ENCODE peak calls at places on chromosomes 16 and 17, in seven cellular contexts. S is gastrocnemius medialis; G is HCT116; B is pancreas; Q is GM12865; A is neural progenitor cell; K is CD8-positive, alpha-beta T cell. E is an unnamed sample.

GRCh38 chr16:11446566-11447119 is 101.4 kb downstream of the RMI2 start:
- DNase-seq in S (no peak), G (no peak), B (no peak), Q (no peak), A (no peak), K (no peak), E (no peak)

GRCh38 chr17:29732613-29733012 is 109.9 kb upstream of the CORO6 start:
- DNase-seq in S (no peak), G (peak), B (no peak), Q (no peak), A (no peak), K (no peak), E (no peak)

GRCh38 chr17:15261063-15261817 is 3.9 kb downstream of the PMP22 start:
- DNase-seq in S (peak), G (no peak), B (no peak), Q (no peak), A (peak), K (no peak), E (no peak)

GRCh38 chr17:21287703-21288449 is 3.4 kb downstream of the MAP2K3 start:
- DNase-seq in S (peak), G (peak), B (peak), Q (peak), A (no peak), K (peak), E (peak)

GRCh38 chr17:38746004-38746892 is 1.9 kb downstream of the PCGF2 start:
- DNase-seq in S (no peak), G (no peak), B (no peak), Q (no peak), A (no peak), K (no peak), E (no peak)

GRCh38 chr17:49180998-49181635 is 29.3 kb downstream of the GNGT2 start:
- DNase-seq in S (no peak), G (no peak), B (no peak), Q (peak), A (no peak), K (no peak), E (no peak)

GRCh38 chr17:14337596-14338079 is 36.8 kb downstream of the HS3ST3B1 start:
- DNase-seq in S (no peak), G (no peak), B (no peak), Q (peak), A (no peak), K (no peak), E (no peak)

GRCh38 chr17:39461911-39462641 is 790 bp downstream of the CDK12 start:
- DNase-seq in S (no peak), G (no peak), B (peak), Q (no peak), A (no peak), K (no peak), E (peak)

GRCh38 chr17:38465420-38466345 is 37.4 kb downstream of the ARHGAP23 start:
- DNase-seq in S (peak), G (no peak), B (no peak), Q (no peak), A (no peak), K (no peak), E (no peak)

GRCh38 chr16:84732674-84733352 is 33.0 kb downstream of the USP10 start:
- DNase-seq in S (no peak), G (no peak), B (no peak), Q (peak), A (no peak), K (no peak), E (no peak)

GRCh38 chr16:30023586-30023985 is 588 bp downstream of the C16orf92 start:
- DNase-seq in S (no peak), G (no peak), B (no peak), Q (no peak), A (no peak), K (no peak), E (no peak)

GRCh38 chr17:79306688-79307323 is 232.2 kb downstream of the ENGASE start:
- DNase-seq in S (peak), G (no peak), B (peak), Q (no peak), A (no peak), K (no peak), E (no peak)

GRCh38 chr16:26220894-26221293 is 529.1 kb downstream of the HS3ST4 start:
- DNase-seq in S (no peak), G (no peak), B (no peak), Q (no peak), A (no peak), K (no peak), E (no peak)

GRCh38 chr17:70127221-70127873 is 42.0 kb upstream of the KCNJ2 start:
- DNase-seq in S (no peak), G (no peak), B (no peak), Q (no peak), A (no peak), K (no peak), E (no peak)

GRCh38 chr16:14462811-14463210 is 167.2 kb downstream of the PARN start:
- DNase-seq in S (no peak), G (no peak), B (no peak), Q (no peak), A (no peak), K (no peak), E (no peak)

GRCh38 chr17:80845863-80846671 is 145.6 kb upstream of the CHMP6 start:
- DNase-seq in S (peak), G (no peak), B (peak), Q (peak), A (no peak), K (no peak), E (peak)

GRCh38 chr17:31571124-31571892 is 179.8 kb downstream of the RAB11FIP4 start:
- DNase-seq in S (peak), G (no peak), B (peak), Q (no peak), A (no peak), K (no peak), E (no peak)

GRCh38 chr17:75722076-75722475 is 817 bp downstream of the ITGB4 start:
- DNase-seq in S (no peak), G (no peak), B (no peak), Q (no peak), A (no peak), K (no peak), E (no peak)

GRCh38 chr17:75720656-75721462 is at the start of gene ITGB4:
- DNase-seq in S (no peak), G (peak), B (peak), Q (peak), A (peak), K (peak), E (peak)

GRCh38 chr17:75719732-75720131 is 1.5 kb upstream of the ITGB4 start:
- DNase-seq in S (no peak), G (no peak), B (no peak), Q (no peak), A (no peak), K (no peak), E (no peak)

GRCh38 chr17:75722542-75723095 is 1.4 kb downstream of the ITGB4 start:
- DNase-seq in S (no peak), G (no peak), B (no peak), Q (no peak), A (no peak), K (no peak), E (no peak)

DNA sequence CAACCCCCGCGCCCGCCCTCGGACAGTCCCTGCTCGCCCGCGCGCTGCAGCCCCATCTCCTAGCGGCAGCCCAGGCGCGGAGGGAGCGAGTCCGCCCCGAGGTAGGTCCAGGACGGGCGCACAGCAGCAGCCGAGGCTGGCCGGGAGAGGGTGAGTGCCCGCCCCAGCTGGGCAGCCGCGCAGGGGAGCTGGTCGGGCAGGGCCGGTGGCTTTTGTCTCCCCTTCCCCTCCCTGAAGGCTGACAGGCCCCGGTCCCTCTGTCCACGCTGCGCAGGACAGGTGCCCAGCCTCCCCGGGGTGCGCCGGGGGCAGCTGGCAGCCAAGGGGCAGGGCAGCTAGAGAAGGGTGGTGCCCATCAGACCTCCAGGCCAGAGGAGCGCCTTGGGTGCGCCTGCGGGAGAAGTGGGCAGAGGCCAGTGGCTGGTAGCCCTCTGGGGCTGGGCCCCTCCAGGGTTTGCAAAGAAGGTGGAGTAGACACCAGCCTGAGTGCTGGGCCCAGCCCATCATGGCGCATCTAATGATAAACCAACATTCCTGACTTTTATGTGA is 278 bp downstream of the ITGB4 start:
- DNase-seq in S (no peak), G (no peak), B (no peak), Q (no peak), A (no peak), K (no peak), E (no peak)
- H3K4me3 ChIP-seq in S (peak), G (peak), B (peak), Q (no peak), A (peak), K (no peak), E (peak)

GRCh38 chr16:89923640-89924297 is 627 bp downstream of the TUBB3 start:
- DNase-seq in S (no peak), G (no peak), B (no peak), Q (no peak), A (peak), K (no peak), E (no peak)

GRCh38 chr16:89922477-89922883 is 662 bp upstream of the TUBB3 start:
- DNase-seq in S (no peak), G (peak), B (peak), Q (no peak), A (peak), K (no peak), E (no peak)

GRCh38 chr16:89924298-89924924 is 1.3 kb downstream of the TUBB3 start:
- DNase-seq in S (no peak), G (no peak), B (no peak), Q (peak), A (peak), K (no peak), E (no peak)

GRCh38 chr16:89921699-89922476 is 1.3 kb upstream of the TUBB3 start:
- DNase-seq in S (no peak), G (peak), B (peak), Q (no peak), A (peak), K (no peak), E (no peak)

DNA sequence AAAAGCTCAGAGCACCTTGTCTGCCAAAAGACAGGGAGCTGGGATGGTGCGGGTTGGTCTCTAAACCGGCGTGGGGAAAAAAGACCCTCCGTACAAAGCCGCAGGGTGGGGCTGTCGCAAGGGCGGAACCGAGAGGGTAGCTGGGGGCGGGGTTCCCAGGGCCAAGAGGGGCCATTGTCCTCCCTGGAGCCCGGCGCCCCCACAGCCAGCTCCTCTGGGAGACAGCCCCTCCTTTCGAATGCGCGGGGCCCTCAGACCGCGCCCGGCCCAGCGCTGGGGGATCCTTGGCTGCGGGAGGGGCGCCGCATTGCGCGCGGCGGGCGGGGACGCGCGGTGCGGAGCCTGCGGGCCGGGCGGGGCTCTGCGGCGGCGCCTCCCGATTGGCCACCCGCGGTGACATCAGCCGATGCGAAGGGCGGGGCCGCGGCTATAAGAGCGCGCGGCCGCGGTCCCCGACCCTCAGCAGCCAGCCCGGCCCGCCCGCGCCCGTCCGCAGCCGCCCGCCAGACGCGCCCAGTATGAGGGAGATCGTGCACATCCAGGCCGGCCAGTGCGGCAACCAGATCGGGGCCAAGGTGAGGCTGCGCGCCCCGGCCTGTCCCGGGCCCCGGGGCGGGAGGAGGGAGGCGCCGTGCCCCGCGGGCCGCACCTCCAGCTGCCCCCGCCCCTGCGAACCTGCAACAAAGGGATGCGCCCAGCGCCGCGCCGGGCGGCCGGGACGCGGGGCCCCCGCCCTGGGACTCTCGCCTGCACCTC is at the start of gene TUBB3:
- DNase-seq in S (no peak), G (peak), B (peak), Q (peak), A (peak), K (no peak), E (peak)
- TF ChIP-seq CTCF in S (no peak), G (peak), B (no peak), Q (no peak), A (peak), K (no peak), E (no peak)

GRCh38 chr16:82963653-82964052 is 336.9 kb downstream of the CDH13 start:
- DNase-seq in S (no peak), G (no peak), B (no peak), Q (no peak), A (no peak), K (no peak), E (no peak)
- H3K4me3 ChIP-seq in S (no peak), G (no peak), B (no peak), Q (no peak), A (no peak), K (no peak), E (no peak)

GRCh38 chr16:35188288-35189155 is 1729.1 kb downstream of the TP53TG3F start:
- DNase-seq in S (no peak), G (no peak), B (no peak), Q (no peak), A (no peak), K (no peak), E (no peak)
- TF ChIP-seq CTCF in S (no peak), G (peak), B (no peak), Q (no peak), A (no peak), K (no peak), E (peak)

GRCh38 chr16:86895609-86896008 is 317.3 kb downstream of the FOXL1 start:
- DNase-seq in S (no peak), G (no peak), B (no peak), Q (no peak), A (no peak), K (no peak), E (no peak)
- H3K4me3 ChIP-seq in S (no peak), G (no peak), B (no peak), Q (no peak), A (no peak), K (no peak), E (no peak)

DNA sequence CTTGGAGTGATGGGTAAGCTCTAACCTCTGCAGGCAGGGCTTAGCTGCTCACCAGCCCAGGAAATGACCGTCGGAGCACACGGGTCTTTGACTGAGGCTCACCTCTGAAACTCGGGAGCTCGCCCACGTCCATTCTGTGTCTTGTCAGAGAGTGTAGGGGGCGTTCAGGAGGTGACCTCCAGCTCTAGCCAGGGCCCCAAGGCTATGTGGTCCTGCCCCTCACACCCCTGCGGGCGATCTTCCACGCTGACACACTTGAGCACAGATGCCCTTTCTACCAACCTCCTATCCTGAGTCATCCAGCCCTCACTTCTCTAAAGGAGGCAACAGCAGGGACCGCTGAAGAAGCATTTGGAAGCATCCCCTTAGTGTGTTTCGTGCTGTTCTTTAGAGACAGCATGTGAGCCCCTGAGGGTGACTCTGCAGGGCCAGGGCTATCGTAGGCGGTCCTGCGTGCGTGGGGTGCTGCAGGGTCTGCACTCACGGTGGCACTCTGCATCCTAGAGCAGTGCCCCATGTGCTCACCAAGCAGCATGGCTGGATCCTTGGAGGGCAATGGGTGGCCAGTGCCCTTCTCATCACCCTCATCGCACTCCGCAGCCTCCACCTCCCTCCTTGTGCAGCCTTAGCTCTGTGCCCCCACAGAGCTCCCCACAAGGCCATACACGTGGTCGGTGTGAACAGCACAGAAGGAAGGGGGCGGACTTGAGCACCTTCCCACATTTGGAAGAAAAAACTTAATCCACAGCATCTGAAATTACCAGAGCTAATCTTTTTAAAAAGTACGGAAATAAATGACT is 33.8 kb downstream of the SLC47A1 start:
- DNase-seq in S (no peak), G (no peak), B (no peak), Q (no peak), A (no peak), K (no peak), E (no peak)
- TF ChIP-seq CTCF in S (no peak), G (peak), B (no peak), Q (no peak), A (peak), K (no peak), E (no peak)

GRCh38 chr16:21162661-21163151 is 4.2 kb downstream of the LDAF1 start:
- DNase-seq in S (peak), G (no peak), B (no peak), Q (no peak), A (no peak), K (no peak), E (no peak)
- H3K4me3 ChIP-seq in S (no peak), G (no peak), B (no peak), Q (no peak), A (no peak), K (no peak), E (no peak)